ENCODE peak calls at places on chromosome 9, in four cellular contexts. I, Z, W and U are unnamed samples.

GRCh38 chr9:111463036-111463435 is 21.1 kb downstream of the ECPAS start:
- DNase-seq in Z (no peak), W (no peak), I (no peak), U (no peak)

GRCh38 chr9:89606567-89607311 is 1.9 kb downstream of the GADD45G start:
- DNase-seq in Z (no peak), I (peak), W (peak), U (no peak)

GRCh38 chr9:87277346-87277745 is 220.3 kb upstream of the DAPK1 start:
- DNase-seq in Z (no peak), W (no peak), I (no peak), U (no peak)

GRCh38 chr9:16509946-16510504 is 360.4 kb downstream of the BNC2 start:
- DNase-seq in Z (no peak), W (peak), I (no peak), U (no peak)

GRCh38 chr9:37952731-37953130 is 48.8 kb upstream of the SLC25A51 start:
- DNase-seq in I (no peak), W (peak), Z (no peak), U (no peak)

GRCh38 chr9:31137151-31137849 is 1247.1 kb upstream of the ACO1 start:
- DNase-seq in I (no peak), W (peak), Z (no peak), U (no peak)

GRCh38 chr9:137294091-137294683 is 7.9 kb downstream of the NRARP start:
- DNase-seq in Z (no peak), W (peak), I (no peak), U (no peak)

GRCh38 chr9:91533382-91533781 is 109.8 kb upstream of the NFIL3 start:
- DNase-seq in I (no peak), Z (no peak), W (peak), U (no peak)

GRCh38 chr9:115240676-115241075 is 122.7 kb upstream of the TNC start:
- DNase-seq in I (no peak), Z (no peak), W (no peak), U (no peak)

GRCh38 chr9:90017704-90018103 is 412.9 kb downstream of the GADD45G start:
- DNase-seq in W (no peak), Z (no peak), I (no peak), U (no peak)

GRCh38 chr9:136351237-136351800 is 12.2 kb downstream of the DNLZ start:
- DNase-seq in Z (no peak), W (no peak), I (no peak), U (no peak)

GRCh38 chr9:123451011-123451410 is 95.0 kb downstream of the CRB2 start:
- DNase-seq in I (no peak), W (no peak), Z (no peak), U (no peak)

GRCh38 chr9:110440161-110440560 is 102.5 kb upstream of the TXNDC8 start:
- DNase-seq in Z (no peak), W (no peak), I (no peak), U (no peak)

GRCh38 chr9:105883847-105884246 is 189.5 kb downstream of the TMEM38B start:
- DNase-seq in I (no peak), Z (no peak), W (no peak), U (peak)

GRCh38 chr9:76271755-76272154 is 122.5 kb downstream of the RFK start:
- DNase-seq in I (no peak), W (no peak), Z (no peak), U (no peak)

GRCh38 chr9:92064711-92065110 is 50.5 kb downstream of the SPTLC1 start:
- DNase-seq in I (no peak), Z (no peak), W (no peak), U (no peak)

GRCh38 chr9:72476617-72477375 is 44.6 kb upstream of the TMC1 start:
- DNase-seq in W (peak), Z (no peak), I (peak), U (peak)

GRCh38 chr9:88530051-88530450 is 4.9 kb upstream of the NXNL2 start:
- DNase-seq in W (peak), I (no peak), Z (no peak), U (no peak)

GRCh38 chr9:133971121-133971951 is 20.8 kb downstream of the VAV2 start:
- DNase-seq in Z (no peak), I (no peak), W (no peak), U (no peak)

GRCh38 chr9:113343732-113344231 is 3.7 kb upstream of the WDR31 start:
- DNase-seq in W (peak), I (no peak), Z (no peak), U (no peak)

GRCh38 chr9:116905131-116905724 is 218.1 kb downstream of the TRIM32 start:
- DNase-seq in W (no peak), I (no peak), Z (no peak), U (no peak)

GRCh38 chr9:125749951-125750655 is 2.9 kb downstream of the PBX3 start:
- DNase-seq in Z (no peak), I (no peak), W (no peak), U (no peak)

GRCh38 chr9:69471433-69471832 is 146.4 kb downstream of the ENTREP1 start:
- DNase-seq in W (peak), Z (no peak), I (no peak), U (no peak)

GRCh38 chr9:75457474-75458011 is 369.2 kb downstream of the OSTF1 start:
- DNase-seq in W (no peak), I (no peak), Z (no peak), U (no peak)

GRCh38 chr9:81069923-81070322 is 619.4 kb downstream of the TLE1 start:
- DNase-seq in W (no peak), I (no peak), Z (no peak), U (no peak)

GRCh38 chr9:35714579-35715252 is 17.3 kb downstream of the TLN1 start:
- DNase-seq in W (no peak), Z (no peak), I (no peak), U (no peak)

GRCh38 chr9:122807271-122807900 is 7.5 kb downstream of the OR1K1 start:
- DNase-seq in W (no peak), Z (no peak), I (no peak), U (no peak)

GRCh38 chr9:94142353-94142752 is 58.1 kb downstream of the PTPDC1 start:
- DNase-seq in W (no peak), I (no peak), Z (no peak), U (no peak)

GRCh38 chr9:37988041-37988440 is 81.0 kb downstream of the SHB start:
- DNase-seq in Z (no peak), W (no peak), I (no peak), U (no peak)